ENCODE peak calls at places on chromosomes 16 and 17, in five cellular contexts. D is A549, Y is IMR-90, E is K562, R is GM12878. S is an unnamed sample.

GRCh38 chr16:5793556-5793955 is 696.0 kb upstream of the EEF2KMT start:
- DNase-seq in D (no peak), Y (no peak), E (no peak), R (no peak), S (no peak)

GRCh38 chr17:27797390-27798091 is 2.8 kb downstream of the NOS2 start:
- DNase-seq in D (no peak), Y (no peak), E (no peak), R (no peak), S (no peak)

GRCh38 chr17:45413498-45413923 is 19.2 kb downstream of the ARHGAP27 start:
- DNase-seq in D (no peak), Y (no peak), E (no peak), R (no peak), S (no peak)

GRCh38 chr16:86258713-86259112 is 251.6 kb upstream of the FOXF1 start:
- DNase-seq in D (no peak), Y (peak), E (no peak), R (no peak), S (no peak)

GRCh38 chr17:14070344-14071007 is 1.2 kb downstream of the COX10 start:
- DNase-seq in D (no peak), Y (no peak), E (no peak), R (no peak), S (no peak)

GRCh38 chr17:56699186-56699895 is 105.8 kb downstream of the NOG start:
- DNase-seq in D (peak), Y (peak), E (no peak), R (no peak), S (peak)

GRCh38 chr16:3120435-3120834 is 8.0 kb downstream of the ZNF205 start:
- DNase-seq in D (no peak), Y (no peak), E (no peak), R (no peak), S (no peak)

GRCh38 chr16:88817785-88818609 is 6.3 kb upstream of the APRT start:
- DNase-seq in D (no peak), Y (peak), E (no peak), R (no peak), S (no peak)

GRCh38 chr17:77845541-77846225 is 112.8 kb upstream of the TNRC6C start:
- DNase-seq in D (no peak), Y (no peak), E (no peak), R (no peak), S (no peak)

GRCh38 chr17:33871720-33872535 is 383.2 kb upstream of the CCL2 start:
- DNase-seq in D (peak), Y (no peak), E (peak), R (no peak), S (no peak)

GRCh38 chr16:66741971-66742396 is 9.4 kb downstream of the DYNC1LI2 start:
- DNase-seq in D (no peak), Y (peak), E (no peak), R (no peak), S (no peak)

GRCh38 chr17:35875439-35876139 is 4.6 kb downstream of the CCL5 start:
- DNase-seq in D (no peak), Y (no peak), E (no peak), R (peak), S (no peak)

GRCh38 chr16:83366228-83366627 is 441.6 kb upstream of the HSBP1 start:
- DNase-seq in D (no peak), Y (no peak), E (no peak), R (no peak), S (no peak)

GRCh38 chr17:42679001-42679491 is 2.3 kb upstream of the PLEKHH3 start:
- DNase-seq in D (peak), Y (peak), E (peak), R (no peak), S (no peak)

GRCh38 chr17:82931696-82932060 is 91.9 kb upstream of the ZNF750 start:
- DNase-seq in D (no peak), Y (peak), E (no peak), R (no peak), S (no peak)

GRCh38 chr16:55832788-55833583 is at the start of gene CES1:
- DNase-seq in D (no peak), Y (no peak), E (no peak), R (no peak), S (no peak)
- TF ChIP-seq RCOR1 in D (no peak), Y (no peak), E (no peak), R (no peak), S (no peak)

GRCh38 chr17:79020631-79021301 is 3.2 kb upstream of the C1QTNF1 start:
- DNase-seq in D (no peak), Y (no peak), E (no peak), R (no peak), S (no peak)
- H3K27ac ChIP-seq in D (peak), Y (no peak), E (no peak), R (no peak), S (no peak)

GRCh38 chr16:30439720-30440348 is 5.8 kb downstream of the SEPHS2 start:
- DNase-seq in D (no peak), Y (no peak), E (no peak), R (no peak), S (no peak)
- TF ChIP-seq RCOR1 in D (no peak), Y (no peak), E (no peak), R (no peak), S (no peak)

DNA sequence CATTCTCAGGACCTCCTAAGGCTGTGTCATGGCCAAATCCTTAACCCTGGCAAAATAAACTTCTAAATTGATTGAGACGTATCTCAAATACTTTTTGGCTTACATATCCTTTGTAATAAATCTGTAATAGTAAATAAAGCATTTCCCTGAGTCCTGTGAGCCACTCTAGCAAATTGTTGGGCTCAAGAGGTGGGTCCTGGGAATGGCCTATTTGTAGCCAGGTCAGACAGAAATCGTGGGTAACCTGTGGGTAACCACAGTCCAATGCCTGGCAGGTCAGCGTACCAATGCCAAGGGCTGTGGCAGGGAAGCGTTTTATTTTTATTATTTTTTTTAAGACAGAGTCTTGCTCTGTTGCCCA is 12.0 kb upstream of the UBE2I start:
- DNase-seq in D (no peak), Y (no peak), E (no peak), R (no peak), S (no peak)
- H3K27ac ChIP-seq in D (peak), Y (no peak), E (peak), R (no peak), S (no peak)

GRCh38 chr17:78873519-78874340 is 29.3 kb downstream of the CEP295NL start:
- DNase-seq in D (no peak), Y (peak), E (no peak), R (no peak), S (peak)

GRCh38 chr17:78878871-78879270 is 24.1 kb downstream of the CEP295NL start:
- DNase-seq in D (no peak), Y (no peak), E (no peak), R (no peak), S (no peak)

GRCh38 chr17:78875331-78875730 is 27.7 kb downstream of the CEP295NL start:
- DNase-seq in D (no peak), Y (no peak), E (no peak), R (no peak), S (no peak)

GRCh38 chr17:78878261-78878660 is 24.7 kb downstream of the CEP295NL start:
- DNase-seq in D (no peak), Y (no peak), E (no peak), R (no peak), S (no peak)

GRCh38 chr17:78875738-78876597 is 27.0 kb downstream of the CEP295NL start:
- DNase-seq in D (no peak), Y (peak), E (no peak), R (no peak), S (peak)
- TF ChIP-seq RCOR1 in D (no peak), Y (no peak), E (no peak), R (no peak), S (no peak)

GRCh38 chr17:4520881-4521600 is 22.4 kb downstream of the SPNS2 start:
- DNase-seq in D (no peak), Y (peak), E (no peak), R (no peak), S (no peak)

GRCh38 chr17:4516740-4517139 is 18.1 kb downstream of the SPNS2 start:
- DNase-seq in D (no peak), Y (peak), E (no peak), R (no peak), S (no peak)

GRCh38 chr17:4520060-4520880 is 21.6 kb downstream of the SPNS2 start:
- DNase-seq in D (no peak), Y (no peak), E (no peak), R (no peak), S (no peak)

GRCh38 chr17:4518901-4519300 is 20.2 kb downstream of the SPNS2 start:
- DNase-seq in D (no peak), Y (no peak), E (no peak), R (no peak), S (no peak)

GRCh38 chr17:4519361-4519788 is 20.7 kb downstream of the SPNS2 start:
- DNase-seq in D (no peak), Y (no peak), E (no peak), R (no peak), S (no peak)
- H3K27ac ChIP-seq in D (no peak), Y (no peak), E (no peak), R (no peak), S (no peak)

S was measured in SK-N-SH.